ENCODE peak calls at places on chromosomes 11 and 22, in ten cellular contexts. R, P, B, N, H, E, F, S, L and A are unnamed samples.
A peak's percentile ranks its signal among the peaks of the same experiment; 100 is the strongest.

GRCh38 chr11:1341928-1342524 is 32.6 kb upstream of the TOLLIP start:
- DNase-seq in R (no peak), P (peak; percentile 27), B (peak; percentile 4), N (peak; percentile 35), H (no peak), E (no peak), F (no peak), S (no peak), L (peak; percentile 24), A (no peak)

GRCh38 chr22:28904211-28904808 is 20.9 kb downstream of the ZNRF3 start:
- DNase-seq in R (no peak), P (no peak), B (no peak), N (no peak), H (no peak), E (no peak), F (no peak), S (peak; percentile 60), L (no peak), A (peak; percentile 27)

GRCh38 chr11:1458340-1459218 is 28.0 kb downstream of the MOB2 start:
- DNase-seq in R (no peak), P (no peak), B (peak; percentile 4), N (peak; percentile 52), H (peak; percentile 35), E (peak; percentile 78), F (peak; percentile 80), S (peak; percentile 43), L (peak; percentile 82), A (peak; percentile 10)

GRCh38 chr11:2694495-2694894 is 5.3 kb downstream of the KCNQ1OT1 start:
- DNase-seq in R (no peak), P (no peak), B (no peak), N (no peak), H (no peak), E (no peak), F (no peak), S (no peak), L (no peak), A (no peak)

GRCh38 chr11:120134931-120135228 is 3.0 kb downstream of the TRIM29 start:
- DNase-seq in R (no peak), P (peak; percentile 18), B (no peak), N (no peak), H (no peak), E (peak; percentile 28), F (peak; percentile 0), S (no peak), L (peak; percentile 19), A (no peak)

GRCh38 chr11:48001438-48002021 is 21.2 kb downstream of the PTPRJ start:
- DNase-seq in R (peak; percentile 77), P (no peak), B (no peak), N (peak; percentile 73), H (no peak), E (no peak), F (peak; percentile 57), S (no peak), L (peak; percentile 50), A (peak; percentile 57)

GRCh38 chr11:96551136-96551535 is 161.3 kb downstream of the JRKL start:
- DNase-seq in R (no peak), P (no peak), B (peak; percentile 1), N (no peak), H (no peak), E (no peak), F (no peak), S (no peak), L (no peak), A (no peak)

GRCh38 chr11:16095756-16096155 is 260.6 kb downstream of the SOX6 start:
- DNase-seq in R (no peak), P (no peak), B (no peak), N (no peak), H (no peak), E (no peak), F (no peak), S (no peak), L (no peak), A (no peak)

GRCh38 chr11:114291381-114291780 is 4.8 kb upstream of the NNMT start:
- DNase-seq in R (no peak), P (no peak), B (no peak), N (no peak), H (no peak), E (no peak), F (no peak), S (no peak), L (no peak), A (peak; percentile 55)

GRCh38 chr22:44102121-44102520 is 78.0 kb downstream of the PARVB start:
- DNase-seq in R (no peak), P (no peak), B (no peak), N (no peak), H (no peak), E (no peak), F (no peak), S (no peak), L (no peak), A (no peak)

GRCh38 chr22:19848298-19849224 is 6.1 kb downstream of the GNB1L start:
- DNase-seq in R (no peak), P (peak; percentile 63), B (peak; percentile 83), N (peak; percentile 87), H (no peak), E (peak; percentile 47), F (peak; percentile 77), S (no peak), L (peak; percentile 72), A (no peak)

GRCh38 chr11:707817-708420 is 1.9 kb downstream of the EPS8L2 start:
- DNase-seq in R (no peak), P (peak; percentile 61), B (peak; percentile 46), N (no peak), H (no peak), E (peak; percentile 77), F (no peak), S (peak; percentile 58), L (peak; percentile 68), A (no peak)

GRCh38 chr11:125313271-125314222 is 149.0 kb downstream of the PKNOX2 start:
- DNase-seq in R (no peak), P (no peak), B (no peak), N (no peak), H (no peak), E (no peak), F (no peak), S (peak; percentile 57), L (no peak), A (no peak)

GRCh38 chr11:93288767-93289166 is 41.8 kb upstream of the DEUP1 start:
- DNase-seq in R (no peak), P (no peak), B (no peak), N (no peak), H (no peak), E (no peak), F (no peak), S (no peak), L (no peak), A (no peak)

GRCh38 chr22:49785841-49786451 is 41.7 kb downstream of the BRD1 start:
- DNase-seq in R (no peak), P (no peak), B (no peak), N (no peak), H (no peak), E (no peak), F (no peak), S (no peak), L (no peak), A (no peak)

GRCh38 chr11:126640186-126640585 is 284.7 kb downstream of the ST3GAL4 start:
- DNase-seq in R (no peak), P (no peak), B (no peak), N (no peak), H (no peak), E (no peak), F (no peak), S (no peak), L (no peak), A (no peak)

GRCh38 chr11:61022311-61023085 is 51.0 kb downstream of the CD6 start:
- DNase-seq in R (peak; percentile 56), P (no peak), B (no peak), N (no peak), H (no peak), E (no peak), F (no peak), S (no peak), L (no peak), A (no peak)

GRCh38 chr11:19372381-19372780 is 131.6 kb upstream of the E2F8 start:
- DNase-seq in R (no peak), P (no peak), B (no peak), N (no peak), H (no peak), E (no peak), F (no peak), S (no peak), L (no peak), A (no peak)
- H3K4me1 ChIP-seq in R (no peaks in the 10 kb centered on the region), P (no peaks in the 10 kb centered on the region), B (peaks cover 40% of the 10 kb centered on the region), N (no peaks in the 10 kb centered on the region), H (peaks cover 17% of the 10 kb centered on the region), E (no peaks in the 10 kb centered on the region), F (no peaks in the 10 kb centered on the region), S (no peaks in the 10 kb centered on the region), L (no peaks in the 10 kb centered on the region), A (peaks cover 88% of the 10 kb centered on the region)

GRCh38 chr22:37384691-37385090 is 42.6 kb downstream of the ELFN2 start:
- DNase-seq in R (no peak), P (no peak), B (no peak), N (no peak), H (no peak), E (no peak), F (no peak), S (no peak), L (no peak), A (no peak)
- H3K4me1 ChIP-seq in R (no peaks in the 10 kb centered on the region), P (no peaks in the 10 kb centered on the region), B (no peaks in the 10 kb centered on the region), N (no peaks in the 10 kb centered on the region), H (no peaks in the 10 kb centered on the region), E (no peaks in the 10 kb centered on the region), F (no peaks in the 10 kb centered on the region), S (no peaks in the 10 kb centered on the region), L (peaks cover 5% of the 10 kb centered on the region), A (no peaks in the 10 kb centered on the region)

GRCh38 chr11:88068848-88069554 is 106.2 kb downstream of the RAB38 start:
- DNase-seq in R (no peak), P (peak; percentile 48), B (no peak), N (no peak), H (no peak), E (no peak), F (no peak), S (no peak), L (no peak), A (no peak)
- H3K4me1 ChIP-seq in R (no peaks in the 10 kb centered on the region), P (no peaks in the 10 kb centered on the region), B (no peaks in the 10 kb centered on the region), N (no peaks in the 10 kb centered on the region), H (no peaks in the 10 kb centered on the region), E (no peaks in the 10 kb centered on the region), F (no peaks in the 10 kb centered on the region), S (no peaks in the 10 kb centered on the region), L (no peaks in the 10 kb centered on the region), A (peaks cover 4% of the 10 kb centered on the region)

GRCh38 chr11:64760759-64761417 is 1.1 kb upstream of the PYGM start:
- DNase-seq in R (no peak), P (peak; percentile 35), B (no peak), N (no peak), H (no peak), E (peak; percentile 47), F (no peak), S (no peak), L (no peak), A (no peak)

GRCh38 chr11:64757549-64758329 is 2.0 kb downstream of the PYGM start:
- DNase-seq in R (no peak), P (peak; percentile 48), B (no peak), N (no peak), H (no peak), E (peak; percentile 40), F (no peak), S (no peak), L (no peak), A (no peak)

GRCh38 chr11:64759722-64760719 is at the start of gene PYGM:
- DNase-seq in R (no peak), P (peak; percentile 56), B (peak; percentile 27), N (no peak), H (peak; percentile 66), E (peak; percentile 92), F (no peak), S (peak; percentile 90), L (no peak), A (no peak)

GRCh38 chr11:64758330-64759079 is 1.3 kb downstream of the PYGM start:
- DNase-seq in R (no peak), P (peak; percentile 41), B (no peak), N (no peak), H (no peak), E (peak; percentile 38), F (no peak), S (no peak), L (no peak), A (no peak)

GRCh38 chr11:64759131-64759721 is 548 bp downstream of the PYGM start:
- DNase-seq in R (no peak), P (peak; percentile 49), B (no peak), N (no peak), H (no peak), E (no peak), F (no peak), S (no peak), L (no peak), A (no peak)
- H3K4me1 ChIP-seq in R (peaks cover 86% of the 10 kb centered on the region), P (peaks cover 5% of the 10 kb centered on the region), B (no peaks in the 10 kb centered on the region), N (no peaks in the 10 kb centered on the region), H (peaks cover 53% of the 10 kb centered on the region), E (peaks cover 9% of the 10 kb centered on the region), F (peaks cover 15% of the 10 kb centered on the region), S (peaks cover 4% of the 10 kb centered on the region), L (peaks cover 36% of the 10 kb centered on the region), A (peaks cover 45% of the 10 kb centered on the region)